ENCODE peak calls at places on chromosomes 4 and X, in four cellular contexts. One of them, this sample, is unnamed.

GRCh38 chrX:6228720-6229119 is at the start of gene NLGN4X:
- DNase-seq in HCT116: no peak
- DNase-seq in stomach: no peak
- DNase-seq in GM12878: no peak
- DNase-seq in this sample: no peak

GRCh38 chrX:151896734-151897474 is 15.8 kb upstream of the MAGEA4 start:
- DNase-seq in HCT116: no peak
- DNase-seq in stomach: no peak
- DNase-seq in GM12878: no peak
- DNase-seq in this sample: no peak

GRCh38 chr4:1039493-1040343 is 28.3 kb downstream of the FGFRL1 start:
- DNase-seq in HCT116: no peak
- DNase-seq in stomach: peak; percentile 82
- DNase-seq in GM12878: no peak
- DNase-seq in this sample: no peak

GRCh38 chr4:15568814-15569213 is 86.3 kb downstream of the FBXL5 start:
- DNase-seq in HCT116: no peak
- DNase-seq in stomach: no peak
- DNase-seq in GM12878: no peak
- DNase-seq in this sample: no peak

GRCh38 chr4:103074598-103075434 is 1.7 kb downstream of the SLC9B2 start:
- DNase-seq in HCT116: no peak
- DNase-seq in stomach: no peak
- DNase-seq in GM12878: peak; percentile 44
- DNase-seq in this sample: no peak

GRCh38 chr4:8578717-8579116 is 1.5 kb upstream of the GPR78 start:
- DNase-seq in HCT116: no peak
- DNase-seq in stomach: no peak
- DNase-seq in GM12878: no peak
- DNase-seq in this sample: no peak

GRCh38 chrX:64977830-64978229 is 1.6 kb upstream of the ZC4H2 start:
- DNase-seq in HCT116: no peak
- DNase-seq in stomach: no peak
- DNase-seq in GM12878: no peak
- DNase-seq in this sample: no peak

GRCh38 chrX:46758163-46758955 is 559 bp downstream of the SLC9A7 start:
- DNase-seq in HCT116: no peak
- DNase-seq in stomach: no peak
- DNase-seq in GM12878: no peak
- DNase-seq in this sample: no peak

GRCh38 chrX:24999501-24999900 is 16.3 kb downstream of the ARX start:
- DNase-seq in HCT116: no peak
- DNase-seq in stomach: no peak
- DNase-seq in GM12878: no peak
- DNase-seq in this sample: no peak

GRCh38 chr4:78654809-78655208 is 103.2 kb downstream of the ANXA3 start:
- DNase-seq in HCT116: no peak
- DNase-seq in stomach: no peak
- DNase-seq in GM12878: no peak
- DNase-seq in this sample: no peak

GRCh38 chrX:152656890-152657289 is 19.2 kb downstream of the GABRQ start:
- DNase-seq in HCT116: no peak
- DNase-seq in stomach: no peak
- DNase-seq in GM12878: no peak
- DNase-seq in this sample: no peak

GRCh38 chr4:112604590-112604989 is 32.1 kb downstream of the ZGRF1 start:
- DNase-seq in HCT116: peak; percentile 18
- DNase-seq in stomach: no peak
- DNase-seq in GM12878: peak; percentile 3
- DNase-seq in this sample: no peak

DNA sequence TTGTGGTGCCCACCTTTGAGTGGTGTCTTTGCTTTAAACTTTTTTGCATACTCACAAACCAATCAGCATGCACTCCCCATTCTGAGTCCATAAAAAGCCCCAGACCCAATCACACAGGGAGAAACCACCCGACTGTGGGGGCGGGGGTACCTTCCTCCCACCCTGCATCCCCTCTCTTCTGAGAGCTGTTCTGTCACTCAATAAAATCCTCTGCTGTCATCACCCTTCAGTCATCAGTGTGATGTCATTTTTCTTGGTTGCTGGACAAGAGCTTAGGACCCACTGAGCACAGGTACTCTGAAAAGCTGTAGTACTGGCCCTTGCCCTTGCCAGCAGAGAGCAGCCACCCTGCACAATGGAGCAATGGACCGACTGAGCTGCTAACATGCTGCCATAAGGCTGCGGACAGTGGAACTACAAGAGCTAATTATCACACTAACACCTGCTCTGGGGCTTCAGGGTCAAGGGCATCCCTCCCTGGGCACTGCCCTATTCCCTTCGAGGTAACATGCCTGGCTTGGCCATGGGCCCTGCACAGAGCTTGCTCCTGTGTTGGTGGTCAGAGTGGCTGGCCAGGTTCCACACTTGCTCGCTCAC is 62.9 kb upstream of the PGRMC2 start:
- DNase-seq in HCT116: no peak
- DNase-seq in stomach: no peak
- DNase-seq in GM12878: no peak
- DNase-seq in this sample: no peak
- H3K4me1 ChIP-seq in HCT116: peaks cover 30% of the 10 kb centered on the region
- H3K4me1 ChIP-seq in stomach: peaks cover 24% of the 10 kb centered on the region
- H3K4me1 ChIP-seq in GM12878: no peaks in the 10 kb centered on the region
- H3K4me1 ChIP-seq in this sample: peaks cover 7% of the 10 kb centered on the region

GRCh38 chrX:55794420-55794819 is 76.9 kb downstream of the RRAGB start:
- DNase-seq in HCT116: no peak
- DNase-seq in stomach: no peak
- DNase-seq in GM12878: peak; percentile 73
- DNase-seq in this sample: no peak
- H3K36me3 ChIP-seq in HCT116: no peaks in the 10 kb centered on the region
- H3K36me3 ChIP-seq in stomach: no peaks in the 10 kb centered on the region
- H3K36me3 ChIP-seq in GM12878: no peaks in the 10 kb centered on the region
- H3K36me3 ChIP-seq in this sample: no peaks in the 10 kb centered on the region

DNA sequence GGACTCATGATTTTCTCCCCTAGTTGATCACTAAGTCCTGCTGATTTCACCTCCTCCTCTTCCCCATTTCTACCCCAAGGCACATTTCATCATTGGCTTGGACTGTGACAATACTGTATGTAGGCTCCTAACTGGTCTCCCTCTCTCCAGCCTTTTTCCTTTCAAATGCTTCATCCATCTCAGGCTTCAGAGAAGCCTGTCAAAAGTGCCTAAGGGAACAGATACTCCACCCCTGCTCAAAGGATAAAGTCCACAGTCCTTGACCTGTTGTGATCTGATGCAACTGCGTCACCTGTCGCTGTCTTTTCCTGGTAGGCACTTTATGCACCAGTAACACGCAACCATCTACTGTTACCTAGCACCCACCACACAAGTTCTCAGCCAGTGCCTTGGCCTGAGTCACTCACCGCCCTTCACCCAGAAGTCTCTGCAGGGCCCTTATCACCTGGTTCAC is 12.8 kb downstream of the SCARB2 start:
- DNase-seq in HCT116: no peak
- DNase-seq in stomach: no peak
- DNase-seq in GM12878: no peak
- DNase-seq in this sample: no peak
- TF ChIP-seq POLR2A in HCT116: no peak
- TF ChIP-seq POLR2A in stomach: no peak
- TF ChIP-seq POLR2A in GM12878: no peak
- TF ChIP-seq POLR2A in this sample: no peak

GRCh38 chr4:139922625-139923024 is 231.4 kb downstream of the MAML3 start:
- DNase-seq in HCT116: no peak
- DNase-seq in stomach: no peak
- DNase-seq in GM12878: no peak
- DNase-seq in this sample: no peak
- H3K4me1 ChIP-seq in HCT116: no peaks in the 10 kb centered on the region
- H3K4me1 ChIP-seq in stomach: peaks cover 66% of the 10 kb centered on the region
- H3K4me1 ChIP-seq in GM12878: no peaks in the 10 kb centered on the region
- H3K4me1 ChIP-seq in this sample: peaks cover 38% of the 10 kb centered on the region

GRCh38 chr4:105569851-105570207 is 17.4 kb downstream of the ARHGEF38 start:
- DNase-seq in HCT116: no peak
- DNase-seq in stomach: no peak
- DNase-seq in GM12878: no peak
- DNase-seq in this sample: no peak
- H3K36me3 ChIP-seq in HCT116: no peaks in the 10 kb centered on the region
- H3K36me3 ChIP-seq in stomach: no peaks in the 10 kb centered on the region
- H3K36me3 ChIP-seq in GM12878: no peaks in the 10 kb centered on the region
- H3K36me3 ChIP-seq in this sample: no peaks in the 10 kb centered on the region

GRCh38 chr4:146398404-146398803 is 123.3 kb downstream of the SLC10A7 start:
- DNase-seq in HCT116: no peak
- DNase-seq in stomach: no peak
- DNase-seq in GM12878: no peak
- DNase-seq in this sample: no peak

GRCh38 chr4:146401274-146401673 is 120.5 kb downstream of the SLC10A7 start:
- DNase-seq in HCT116: no peak
- DNase-seq in stomach: no peak
- DNase-seq in GM12878: no peak
- DNase-seq in this sample: no peak

DNA sequence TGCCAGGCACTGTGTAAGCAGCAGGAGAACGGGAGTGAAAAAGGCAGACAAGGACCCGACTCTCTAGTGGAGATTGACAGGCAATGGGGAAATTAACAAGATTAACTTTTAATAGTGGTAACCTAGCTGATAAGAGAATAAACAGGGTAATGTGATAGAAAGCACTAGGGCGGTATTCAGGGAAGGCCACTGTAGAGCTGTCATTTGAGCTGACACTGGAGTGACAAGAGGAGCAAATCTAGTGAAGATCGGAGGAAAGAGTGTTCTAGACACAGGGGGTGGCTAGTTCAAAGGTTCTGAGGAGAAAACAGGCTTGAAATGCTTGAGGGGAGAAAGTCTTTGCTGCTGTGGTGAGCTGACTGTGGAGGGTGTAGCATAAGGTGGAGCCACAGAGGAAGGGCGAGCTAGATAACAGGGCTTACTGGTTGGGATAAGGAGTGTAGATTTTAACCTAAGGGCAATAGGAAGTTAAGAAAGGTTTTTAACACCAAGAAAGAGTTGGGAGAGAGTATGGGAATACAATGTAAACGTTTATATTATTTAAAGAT is 122.8 kb downstream of the SLC10A7 start:
- DNase-seq in HCT116: no peak
- DNase-seq in stomach: no peak
- DNase-seq in GM12878: no peak
- DNase-seq in this sample: no peak
- TF ChIP-seq POLR2A in HCT116: no peak
- TF ChIP-seq POLR2A in stomach: no peak
- TF ChIP-seq POLR2A in GM12878: no peak
- TF ChIP-seq POLR2A in this sample: no peak

DNA sequence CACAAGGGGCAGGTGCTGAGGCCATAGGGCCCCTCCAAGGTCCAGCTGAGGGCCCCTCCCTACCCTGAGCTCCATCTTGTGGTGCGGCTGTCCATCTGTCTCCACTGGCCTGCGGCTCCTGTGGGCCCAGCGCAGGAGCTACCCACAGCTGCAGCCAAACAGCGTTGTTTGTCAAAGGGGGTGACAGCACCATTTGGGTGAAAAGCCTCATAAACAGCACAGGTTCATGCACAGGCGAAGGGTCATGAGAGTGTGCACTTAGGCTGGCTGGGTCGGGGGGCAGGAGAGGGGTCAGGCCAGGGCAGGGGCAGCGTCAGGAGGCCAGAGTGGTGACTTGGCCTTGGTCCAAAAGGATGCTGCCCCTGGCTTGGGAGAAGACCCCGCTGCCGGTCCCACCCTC is 32.3 kb downstream of the BLOC1S4 start:
- DNase-seq in HCT116: no peak
- DNase-seq in stomach: no peak
- DNase-seq in GM12878: no peak
- DNase-seq in this sample: no peak
- H3K4me1 ChIP-seq in HCT116: peaks cover 66% of the 10 kb centered on the region
- H3K4me1 ChIP-seq in stomach: peaks cover 51% of the 10 kb centered on the region
- H3K4me1 ChIP-seq in GM12878: no peaks in the 10 kb centered on the region
- H3K4me1 ChIP-seq in this sample: peaks cover 45% of the 10 kb centered on the region

GRCh38 chr4:184778325-184778724 is 44.4 kb upstream of the CENPU start:
- DNase-seq in HCT116: no peak
- DNase-seq in stomach: no peak
- DNase-seq in GM12878: no peak
- DNase-seq in this sample: no peak
- H3K36me3 ChIP-seq in HCT116: no peaks in the 10 kb centered on the region
- H3K36me3 ChIP-seq in stomach: peaks cover 58% of the 10 kb centered on the region
- H3K36me3 ChIP-seq in GM12878: peaks cover 34% of the 10 kb centered on the region
- H3K36me3 ChIP-seq in this sample: no peaks in the 10 kb centered on the region

DNA sequence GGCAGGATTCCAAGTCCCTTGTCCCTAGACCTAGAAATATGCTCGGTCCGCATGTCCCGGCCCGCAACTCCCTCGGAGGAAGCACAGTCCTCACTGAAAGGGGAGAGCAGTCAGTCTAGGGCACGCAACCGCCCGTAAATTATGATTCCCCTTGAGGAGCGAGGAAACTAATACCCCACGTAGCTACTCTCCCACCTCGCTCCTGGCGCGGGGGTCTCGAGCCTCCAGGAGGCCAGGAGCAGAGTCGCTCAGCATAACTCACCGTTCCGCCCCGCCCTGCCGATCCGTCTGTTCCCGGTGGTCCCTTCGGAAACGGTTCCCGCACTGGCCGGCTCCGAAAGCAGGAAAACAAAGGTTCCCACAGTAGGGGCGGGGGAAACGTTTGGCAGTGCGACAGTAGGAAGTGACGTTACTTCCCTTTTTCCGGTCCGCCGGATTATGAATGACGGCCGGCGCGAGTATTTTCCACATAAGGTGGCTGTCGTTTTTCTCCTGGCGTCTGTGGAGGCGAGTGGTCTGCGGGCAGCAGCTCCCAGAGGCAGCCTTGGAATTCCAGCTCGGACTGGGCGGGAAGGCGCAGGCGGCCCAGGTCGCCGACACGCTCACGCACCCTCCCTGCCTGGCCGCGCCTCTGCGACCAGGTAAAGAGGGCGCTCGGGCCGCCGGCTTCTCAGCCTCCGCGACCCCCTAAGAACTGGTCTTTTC is at the start of the genes GSTCD and INTS12:
- DNase-seq in HCT116: peak; percentile 88
- DNase-seq in stomach: peak; percentile 95
- DNase-seq in GM12878: peak; percentile 66
- DNase-seq in this sample: peak; percentile 91
- TF ChIP-seq POLR2A in HCT116: peak; percentile 55
- TF ChIP-seq POLR2A in stomach: no peak
- TF ChIP-seq POLR2A in GM12878: peak; percentile 93
- TF ChIP-seq POLR2A in this sample: peak; percentile 75

DNA sequence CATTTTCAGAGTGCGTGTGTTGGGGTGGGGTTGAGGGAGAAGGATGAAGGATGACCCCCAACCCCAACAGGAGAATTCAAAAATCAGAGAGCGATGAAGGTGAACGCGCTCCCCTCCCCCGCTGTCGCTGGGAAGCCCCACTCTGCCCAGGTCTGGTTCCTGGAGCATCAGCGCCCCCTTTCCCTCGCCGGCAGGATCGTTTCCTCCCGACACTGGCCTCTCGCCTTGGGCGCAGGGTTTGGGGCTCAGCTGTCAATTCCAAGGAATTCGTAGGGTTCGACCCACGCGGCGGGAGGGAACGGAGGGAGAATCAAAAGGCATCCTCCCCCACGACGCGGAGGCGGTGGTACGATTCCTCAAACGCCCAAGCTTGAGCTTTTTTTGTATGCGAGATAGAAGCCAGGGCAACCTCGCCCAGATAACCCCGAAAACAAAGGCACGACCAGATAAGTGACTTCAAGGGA is 997 bp upstream of the PDGFRA start:
- DNase-seq in HCT116: no peak
- DNase-seq in stomach: peak; percentile 59
- DNase-seq in GM12878: no peak
- DNase-seq in this sample: peak; percentile 82
- H3K4me1 ChIP-seq in HCT116: peaks cover 13% of the 10 kb centered on the region
- H3K4me1 ChIP-seq in stomach: peaks cover 76% of the 10 kb centered on the region
- H3K4me1 ChIP-seq in GM12878: peaks cover 3% of the 10 kb centered on the region
- H3K4me1 ChIP-seq in this sample: peaks cover 73% of the 10 kb centered on the region

This sample was measured in tibial nerve.